ENCODE peak calls at places on chromosome 9, in five cellular contexts. One of them, this sample, is unnamed.

GRCh38 chr9:98908897-98909634 is 34.6 kb upstream of the COL15A1 start:
- DNase-seq in H1: peak
- DNase-seq in GM12878: no peak
- DNase-seq in K562: no peak
- DNase-seq in HepG2: no peak
- DNase-seq in this sample: no peak

GRCh38 chr9:35718726-35719511 is 13.1 kb downstream of the TLN1 start:
- DNase-seq in GM12878: no peak
- DNase-seq in K562: no peak
- DNase-seq in H1: no peak
- DNase-seq in HepG2: no peak
- DNase-seq in this sample: no peak

GRCh38 chr9:127172066-127172707 is 49.8 kb upstream of the ANGPTL2 start:
- DNase-seq in K562: no peak
- DNase-seq in HepG2: no peak
- DNase-seq in H1: no peak
- DNase-seq in GM12878: no peak
- DNase-seq in this sample: no peak

GRCh38 chr9:116471093-116471906 is 215.8 kb upstream of the TRIM32 start:
- DNase-seq in K562: peak
- DNase-seq in H1: peak
- DNase-seq in GM12878: no peak
- DNase-seq in HepG2: no peak
- DNase-seq in this sample: no peak

GRCh38 chr9:86614871-86615849 is 260.9 kb upstream of the TUT7 start:
- DNase-seq in GM12878: no peak
- DNase-seq in K562: peak
- DNase-seq in HepG2: peak
- DNase-seq in H1: peak
- DNase-seq in this sample: no peak

GRCh38 chr9:93107151-93107824 is 11.3 kb downstream of the CARD19 start:
- DNase-seq in H1: no peak
- DNase-seq in K562: no peak
- DNase-seq in HepG2: no peak
- DNase-seq in GM12878: no peak
- DNase-seq in this sample: no peak

GRCh38 chr9:114344692-114345091 is 15.0 kb downstream of the ORM2 start:
- DNase-seq in K562: no peak
- DNase-seq in HepG2: no peak
- DNase-seq in GM12878: no peak
- DNase-seq in H1: no peak
- DNase-seq in this sample: no peak

GRCh38 chr9:79492092-79492995 is 79.4 kb upstream of the TLE4 start:
- DNase-seq in HepG2: no peak
- DNase-seq in GM12878: no peak
- DNase-seq in H1: no peak
- DNase-seq in K562: no peak
- DNase-seq in this sample: no peak

GRCh38 chr9:88578486-88579362 is 43.7 kb downstream of the NXNL2 start:
- DNase-seq in GM12878: peak
- DNase-seq in K562: peak
- DNase-seq in HepG2: peak
- DNase-seq in H1: peak
- DNase-seq in this sample: peak
- TF ChIP-seq POLR2A in GM12878: no peak
- TF ChIP-seq POLR2A in K562: no peak
- TF ChIP-seq POLR2A in HepG2: no peak
- TF ChIP-seq POLR2A in H1: no peak
- TF ChIP-seq POLR2A in this sample: no peak

DNA sequence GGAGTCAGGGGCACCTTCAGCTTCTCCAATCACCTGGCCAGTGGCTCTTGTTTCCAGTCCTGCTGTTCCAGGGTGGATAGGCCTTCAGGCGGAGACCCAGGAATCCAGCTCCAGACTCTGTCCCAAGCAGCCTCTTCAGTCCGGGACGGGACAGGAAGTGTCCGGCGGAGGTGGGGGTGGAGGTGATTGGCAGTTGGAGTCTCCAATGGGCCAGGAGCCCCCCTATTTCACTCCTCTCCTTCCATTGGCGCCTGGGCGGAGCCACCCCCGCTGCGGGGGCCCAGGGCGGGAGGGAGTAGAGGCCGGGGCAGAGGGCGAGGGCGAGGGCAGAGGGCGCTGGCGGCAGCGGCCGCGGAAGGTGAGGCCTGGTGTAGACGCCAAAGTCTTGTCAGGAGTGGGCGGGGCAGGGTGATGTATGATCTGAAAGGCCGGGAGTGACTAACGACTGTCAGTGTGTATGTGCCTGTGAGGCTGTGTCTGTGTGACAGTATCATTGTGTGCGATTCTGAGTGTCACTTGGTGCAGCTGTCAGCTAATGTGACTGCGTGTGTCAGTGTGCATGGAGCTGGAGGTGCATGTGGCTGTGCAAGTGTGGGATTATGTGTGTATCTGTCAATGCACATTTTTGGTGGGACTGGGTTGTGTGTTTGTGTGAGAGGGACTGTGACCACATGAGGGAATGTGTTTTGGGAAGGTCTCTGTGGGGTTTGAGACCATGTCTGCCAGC is at the start of gene IL11RA:
- DNase-seq in K562: peak
- DNase-seq in H1: peak
- DNase-seq in GM12878: no peak
- DNase-seq in HepG2: peak
- DNase-seq in this sample: peak
- TF ChIP-seq JUND in K562: peak
- TF ChIP-seq JUND in H1: no peak
- TF ChIP-seq JUND in GM12878: no peak
- TF ChIP-seq JUND in HepG2: no peak
- TF ChIP-seq JUND in this sample: no peak

GRCh38 chr9:34374339-34374738 is 2.4 kb downstream of the MYORG start:
- DNase-seq in H1: no peak
- DNase-seq in GM12878: no peak
- DNase-seq in K562: no peak
- DNase-seq in HepG2: no peak
- DNase-seq in this sample: no peak

GRCh38 chr9:34375901-34376595 is 650 bp downstream of the MYORG start:
- DNase-seq in HepG2: peak
- DNase-seq in GM12878: no peak
- DNase-seq in K562: peak
- DNase-seq in H1: no peak
- DNase-seq in this sample: no peak

GRCh38 chr9:34373749-34374148 is 2.9 kb downstream of the MYORG start:
- DNase-seq in K562: no peak
- DNase-seq in H1: no peak
- DNase-seq in GM12878: no peak
- DNase-seq in HepG2: no peak
- DNase-seq in this sample: no peak

GRCh38 chr9:34376596-34377401 is at the start of gene MYORG:
- DNase-seq in HepG2: peak
- DNase-seq in H1: peak
- DNase-seq in GM12878: peak
- DNase-seq in K562: peak
- DNase-seq in this sample: peak

GRCh38 chr9:34374905-34375552 is 1.7 kb downstream of the MYORG start:
- DNase-seq in K562: no peak
- DNase-seq in H1: no peak
- DNase-seq in HepG2: peak
- DNase-seq in GM12878: no peak
- DNase-seq in this sample: no peak
- TF ChIP-seq POLR2A in K562: no peak
- TF ChIP-seq POLR2A in H1: no peak
- TF ChIP-seq POLR2A in HepG2: no peak
- TF ChIP-seq POLR2A in GM12878: no peak
- TF ChIP-seq POLR2A in this sample: no peak

GRCh38 chr9:27425827-27426716 is 98.0 kb upstream of the IFNK start:
- DNase-seq in H1: no peak
- DNase-seq in HepG2: no peak
- DNase-seq in K562: no peak
- DNase-seq in GM12878: no peak
- DNase-seq in this sample: no peak
- TF ChIP-seq JUND in H1: no peak
- TF ChIP-seq JUND in HepG2: no peak
- TF ChIP-seq JUND in K562: no peak
- TF ChIP-seq JUND in GM12878: no peak
- TF ChIP-seq JUND in this sample: no peak

GRCh38 chr9:124197177-124198095 is 60.3 kb upstream of the NEK6 start:
- DNase-seq in HepG2: no peak
- DNase-seq in K562: no peak
- DNase-seq in H1: no peak
- DNase-seq in GM12878: peak
- DNase-seq in this sample: no peak
- TF ChIP-seq POLR2A in HepG2: no peak
- TF ChIP-seq POLR2A in K562: no peak
- TF ChIP-seq POLR2A in H1: no peak
- TF ChIP-seq POLR2A in GM12878: peak
- TF ChIP-seq POLR2A in this sample: no peak

GRCh38 chr9:27749838-27750237 is 176.6 kb upstream of the C9orf72 start:
- DNase-seq in K562: no peak
- DNase-seq in HepG2: no peak
- DNase-seq in GM12878: no peak
- DNase-seq in H1: peak
- DNase-seq in this sample: no peak
- TF ChIP-seq JUND in K562: no peak
- TF ChIP-seq JUND in HepG2: no peak
- TF ChIP-seq JUND in GM12878: no peak
- TF ChIP-seq JUND in H1: peak
- TF ChIP-seq JUND in this sample: no peak

GRCh38 chr9:27528886-27529315 is 713 bp downstream of the MOB3B start:
- DNase-seq in HepG2: no peak
- DNase-seq in K562: peak
- DNase-seq in H1: peak
- DNase-seq in GM12878: no peak
- DNase-seq in this sample: no peak
- TF ChIP-seq POLR2A in HepG2: no peak
- TF ChIP-seq POLR2A in K562: no peak
- TF ChIP-seq POLR2A in H1: peak
- TF ChIP-seq POLR2A in GM12878: no peak
- TF ChIP-seq POLR2A in this sample: no peak

GRCh38 chr9:130366888-130367550 is 77.7 kb upstream of the ASS1 start:
- DNase-seq in HepG2: no peak
- DNase-seq in H1: no peak
- DNase-seq in GM12878: no peak
- DNase-seq in K562: no peak
- DNase-seq in this sample: no peak

GRCh38 chr9:130366072-130366471 is 78.7 kb upstream of the ASS1 start:
- DNase-seq in GM12878: no peak
- DNase-seq in HepG2: no peak
- DNase-seq in K562: no peak
- DNase-seq in H1: no peak
- DNase-seq in this sample: no peak

GRCh38 chr9:130370226-130370625 is 74.5 kb upstream of the ASS1 start:
- DNase-seq in H1: no peak
- DNase-seq in HepG2: no peak
- DNase-seq in GM12878: no peak
- DNase-seq in K562: no peak
- DNase-seq in this sample: no peak

GRCh38 chr9:130371196-130371966 is 73.4 kb upstream of the ASS1 start:
- DNase-seq in K562: no peak
- DNase-seq in GM12878: no peak
- DNase-seq in H1: no peak
- DNase-seq in HepG2: no peak
- DNase-seq in this sample: no peak

GRCh38 chr9:130368631-130369103 is 76.1 kb upstream of the ASS1 start:
- DNase-seq in HepG2: no peak
- DNase-seq in H1: no peak
- DNase-seq in K562: peak
- DNase-seq in GM12878: no peak
- DNase-seq in this sample: no peak
- TF ChIP-seq JUND in HepG2: no peak
- TF ChIP-seq JUND in H1: no peak
- TF ChIP-seq JUND in K562: peak
- TF ChIP-seq JUND in GM12878: no peak
- TF ChIP-seq JUND in this sample: no peak

DNA sequence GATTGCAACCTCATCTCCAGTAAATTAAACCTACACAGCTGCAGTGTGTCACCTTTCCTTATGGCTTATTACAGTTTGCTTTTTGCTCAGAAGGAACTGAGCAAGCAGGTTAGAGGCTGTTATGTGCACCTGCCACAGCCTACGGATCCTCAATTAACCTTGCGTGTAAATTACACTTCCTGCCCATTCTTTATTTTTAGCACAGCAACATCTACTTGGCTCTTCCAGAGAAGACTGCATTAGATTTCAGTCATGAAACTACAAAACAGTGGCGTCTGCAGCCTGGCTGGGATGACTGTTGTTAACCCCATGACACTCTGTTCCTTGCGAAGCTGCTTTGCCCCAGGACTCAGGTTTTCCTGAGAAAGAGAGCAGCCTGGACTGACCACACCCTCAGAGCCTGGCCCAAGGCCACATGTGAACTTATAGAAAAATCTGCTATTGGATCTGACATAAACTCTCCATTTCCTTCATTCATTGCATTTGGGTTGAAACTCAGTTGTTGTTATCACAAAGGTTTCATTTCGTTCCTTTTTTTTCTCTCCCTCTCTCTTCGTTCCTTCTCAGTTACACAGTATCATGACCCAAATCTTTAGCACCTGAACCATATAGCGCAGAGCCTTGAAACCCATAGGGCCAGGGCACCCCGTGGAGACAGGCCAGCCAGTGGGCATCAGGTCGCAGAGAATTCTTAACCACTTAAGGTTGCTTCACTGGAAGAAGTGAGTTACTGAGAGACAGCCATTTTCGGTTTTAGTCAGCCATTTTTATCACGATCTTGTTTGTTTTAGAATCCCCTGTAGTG is 138.6 kb downstream of the PALM2AKAP2 start:
- DNase-seq in K562: no peak
- DNase-seq in GM12878: peak
- DNase-seq in H1: no peak
- DNase-seq in HepG2: no peak
- DNase-seq in this sample: no peak
- TF ChIP-seq POLR2A in K562: no peak
- TF ChIP-seq POLR2A in GM12878: no peak
- TF ChIP-seq POLR2A in H1: no peak
- TF ChIP-seq POLR2A in HepG2: no peak
- TF ChIP-seq POLR2A in this sample: no peak

This sample was measured in HCT116.